ENCODE peak calls at places on chromosomes 4 and X, in ten cellular contexts. R, Q, V, L, U, S, Z, B, E and D are unnamed samples.

GRCh38 chr4:24112466-24112865 is 222.6 kb upstream of the PPARGC1A start:
- DNase-seq in R (no peak), Q (no peak), V (no peak), L (no peak), U (no peak), S (no peak), Z (no peak), B (no peak), E (no peak), D (no peak)

GRCh38 chr4:27692868-27693634 is 832.4 kb downstream of the STIM2 start:
- DNase-seq in R (no peak), Q (no peak), V (no peak), L (no peak), U (no peak), S (no peak), Z (no peak), B (no peak), E (no peak), D (no peak)

GRCh38 chr4:187961961-187962360 is 33.6 kb upstream of the ZFP42 start:
- DNase-seq in R (no peak), Q (no peak), V (no peak), L (no peak), U (no peak), S (no peak), Z (no peak), B (no peak), E (no peak), D (no peak)

GRCh38 chrX:54808109-54808604 is 612 bp downstream of the MAGED2 start:
- DNase-seq in R (no peak), Q (no peak), V (peak), L (peak), U (peak), S (no peak), Z (peak), B (no peak), E (peak), D (peak)

GRCh38 chr4:149735796-149736195 is 79.8 kb downstream of the IQCM start:
- DNase-seq in R (no peak), Q (no peak), V (no peak), L (no peak), U (no peak), S (no peak), Z (no peak), B (no peak), E (no peak), D (peak)

GRCh38 chr4:141195095-141195707 is 25.5 kb upstream of the ZNF330 start:
- DNase-seq in R (no peak), Q (no peak), V (no peak), L (no peak), U (no peak), S (no peak), Z (no peak), B (no peak), E (no peak), D (no peak)

GRCh38 chrX:111467896-111468295 is 43.5 kb upstream of the SERTM2 start:
- DNase-seq in R (no peak), Q (no peak), V (no peak), L (no peak), U (no peak), S (no peak), Z (no peak), B (no peak), E (peak), D (no peak)

GRCh38 chr4:42142586-42142985 is 9.9 kb downstream of the BEND4 start:
- DNase-seq in R (no peak), Q (no peak), V (no peak), L (no peak), U (no peak), S (no peak), Z (no peak), B (no peak), E (no peak), D (no peak)

GRCh38 chr4:54499308-54500074 is 158.3 kb upstream of the KIT start:
- DNase-seq in R (no peak), Q (no peak), V (no peak), L (no peak), U (no peak), S (no peak), Z (no peak), B (no peak), E (no peak), D (peak)

GRCh38 chr4:124426279-124426678 is 286.3 kb downstream of the ANKRD50 start:
- DNase-seq in R (no peak), Q (no peak), V (no peak), L (no peak), U (no peak), S (no peak), Z (no peak), B (no peak), E (no peak), D (no peak)

GRCh38 chr4:139515531-139515958 is 40.5 kb downstream of the SETD7 start:
- DNase-seq in R (no peak), Q (no peak), V (no peak), L (no peak), U (no peak), S (no peak), Z (no peak), B (no peak), E (no peak), D (no peak)

GRCh38 chr4:37812713-37813112 is 13.8 kb upstream of the PGM2 start:
- DNase-seq in R (peak), Q (no peak), V (no peak), L (no peak), U (no peak), S (no peak), Z (no peak), B (no peak), E (no peak), D (no peak)

GRCh38 chr4:163600731-163601130 is 106.2 kb downstream of the TMA16 start:
- DNase-seq in R (no peak), Q (no peak), V (no peak), L (no peak), U (no peak), S (no peak), Z (no peak), B (no peak), E (no peak), D (no peak)

GRCh38 chrX:8190341-8190830 is 19.3 kb upstream of the VCX2 start:
- DNase-seq in R (no peak), Q (no peak), V (no peak), L (no peak), U (no peak), S (no peak), Z (no peak), B (no peak), E (no peak), D (no peak)

GRCh38 chrX:37330642-37331041 is 18.5 kb upstream of the PRRG1 start:
- DNase-seq in R (no peak), Q (no peak), V (no peak), L (no peak), U (no peak), S (no peak), Z (no peak), B (no peak), E (no peak), D (no peak)

GRCh38 chr4:98446499-98447375 is 185.6 kb downstream of the RAP1GDS1 start:
- DNase-seq in R (no peak), Q (peak), V (peak), L (no peak), U (no peak), S (peak), Z (no peak), B (peak), E (no peak), D (no peak)

GRCh38 chrX:55451125-55451524 is 802 bp upstream of the MAGEH1 start:
- DNase-seq in R (no peak), Q (no peak), V (no peak), L (no peak), U (no peak), S (no peak), Z (no peak), B (no peak), E (no peak), D (no peak)

GRCh38 chr4:27692098-27692679 is 831.5 kb downstream of the STIM2 start:
- DNase-seq in R (peak), Q (no peak), V (no peak), L (no peak), U (no peak), S (no peak), Z (no peak), B (peak), E (no peak), D (peak)

GRCh38 chrX:100376581-100376980 is 33.5 kb downstream of the PCDH19 start:
- DNase-seq in R (no peak), Q (no peak), V (no peak), L (no peak), U (no peak), S (no peak), Z (no peak), B (no peak), E (no peak), D (no peak)

GRCh38 chr4:40196724-40197281 is at the start of gene RHOH:
- DNase-seq in R (no peak), Q (peak), V (peak), L (no peak), U (no peak), S (peak), Z (no peak), B (peak), E (no peak), D (peak)

GRCh38 chrX:44747317-44747716 is 96.5 kb upstream of the DUSP21 start:
- DNase-seq in R (no peak), Q (no peak), V (no peak), L (no peak), U (no peak), S (no peak), Z (no peak), B (peak), E (no peak), D (no peak)

GRCh38 chrX:30900227-30900626 is 11.2 kb upstream of the TAB3 start:
- DNase-seq in R (no peak), Q (no peak), V (no peak), L (no peak), U (no peak), S (no peak), Z (no peak), B (no peak), E (no peak), D (no peak)

GRCh38 chrX:39755152-39756032 is 342.4 kb downstream of the BCOR start:
- DNase-seq in R (peak), Q (no peak), V (no peak), L (peak), U (no peak), S (no peak), Z (no peak), B (no peak), E (no peak), D (peak)

GRCh38 chr4:94545296-94545695 is 93.6 kb downstream of the PDLIM5 start:
- DNase-seq in R (no peak), Q (no peak), V (no peak), L (no peak), U (no peak), S (no peak), Z (no peak), B (no peak), E (no peak), D (no peak)

GRCh38 chrX:71098302-71098701 is 2.7 kb downstream of the FOXO4 start:
- DNase-seq in R (peak), Q (peak), V (peak), L (no peak), U (no peak), S (peak), Z (peak), B (peak), E (peak), D (peak)

GRCh38 chrX:29024813-29025342 is 437.6 kb downstream of the IL1RAPL1 start:
- DNase-seq in R (no peak), Q (no peak), V (no peak), L (no peak), U (no peak), S (no peak), Z (no peak), B (peak), E (no peak), D (no peak)

GRCh38 chrX:20056704-20057103 is 60.0 kb downstream of the MAP7D2 start:
- DNase-seq in R (no peak), Q (no peak), V (no peak), L (no peak), U (no peak), S (no peak), Z (no peak), B (no peak), E (no peak), D (no peak)

GRCh38 chrX:149870840-149871239 is 10.1 kb upstream of the MAGEA8 start:
- DNase-seq in R (no peak), Q (no peak), V (no peak), L (no peak), U (no peak), S (no peak), Z (no peak), B (no peak), E (no peak), D (no peak)

GRCh38 chrX:134542485-134542884 is 82.5 kb downstream of the HPRT1 start:
- DNase-seq in R (no peak), Q (no peak), V (no peak), L (no peak), U (no peak), S (no peak), Z (no peak), B (peak), E (no peak), D (peak)

GRCh38 chrX:154029439-154029838 is 9.7 kb upstream of the IRAK1 start:
- DNase-seq in R (no peak), Q (no peak), V (no peak), L (no peak), U (no peak), S (no peak), Z (no peak), B (no peak), E (no peak), D (no peak)

GRCh38 chr4:182724414-182724813 is 192.8 kb downstream of the DCTD start:
- DNase-seq in R (no peak), Q (no peak), V (no peak), L (no peak), U (no peak), S (no peak), Z (no peak), B (no peak), E (no peak), D (peak)

GRCh38 chrX:149185087-149185486 is 320.0 kb downstream of the IDS start:
- DNase-seq in R (no peak), Q (no peak), V (no peak), L (no peak), U (no peak), S (no peak), Z (no peak), B (no peak), E (no peak), D (no peak)